ENCODE peak calls at places on chromosome 22, in four cellular contexts. J, C, Z and L are unnamed samples.

GRCh38 chr22:38338772-38339379 is 21.6 kb upstream of the CSNK1E start:
- DNase-seq in J (no peak), C (no peak), Z (no peak), L (no peak)

GRCh38 chr22:22452211-22452610 is 56.3 kb downstream of the ZNF280B start:
- DNase-seq in J (no peak), C (no peak), Z (no peak), L (no peak)

GRCh38 chr22:44311855-44312170 is 938 bp downstream of the SHISAL1 start:
- DNase-seq in J (peak; percentile 83), C (peak; percentile 73), Z (no peak), L (no peak)

GRCh38 chr22:46362221-46362933 is 26.9 kb downstream of the TRMU start:
- DNase-seq in J (no peak), C (peak; percentile 6), Z (no peak), L (no peak)

GRCh38 chr22:19942886-19943664 is 1.5 kb upstream of the TXNRD2 start:
- DNase-seq in J (peak; percentile 95), C (peak; percentile 94), Z (no peak), L (no peak)

GRCh38 chr22:22380098-22381030 is 128.2 kb downstream of the ZNF280B start:
- DNase-seq in J (peak; percentile 7), C (no peak), Z (no peak), L (no peak)

GRCh38 chr22:45515678-45516077 is 13.0 kb downstream of the FBLN1 start:
- DNase-seq in J (peak; percentile 60), C (no peak), Z (no peak), L (no peak)

GRCh38 chr22:31646186-31647019 is 15.6 kb downstream of the PISD start:
- DNase-seq in J (peak; percentile 95), C (peak; percentile 100), Z (no peak), L (peak; percentile 93)

GRCh38 chr22:45877651-45878050 is 99.3 kb downstream of the WNT7B start:
- DNase-seq in J (no peak), C (no peak), Z (no peak), L (no peak)

GRCh38 chr22:48941903-48942625 is 885.6 kb downstream of the BRD1 start:
- DNase-seq in J (no peak), C (no peak), Z (no peak), L (no peak)

GRCh38 chr22:24543068-24543675 is 11.8 kb downstream of the GUCD1 start:
- DNase-seq in J (no peak), C (no peak), Z (no peak), L (no peak)

GRCh38 chr22:49972163-49973017 is 11.8 kb downstream of the PIM3 start:
- DNase-seq in J (no peak), C (no peak), Z (no peak), L (no peak)

GRCh38 chr22:44702479-44703219 is 645 bp downstream of the PRR5 start:
- DNase-seq in J (peak; percentile 57), C (peak; percentile 54), Z (no peak), L (no peak)

GRCh38 chr22:21022507-21022906 is 7.5 kb downstream of the P2RX6 start:
- DNase-seq in J (no peak), C (no peak), Z (no peak), L (no peak)

GRCh38 chr22:19644314-19645223 is 69.7 kb upstream of the SEPTIN5 start:
- DNase-seq in J (no peak), C (no peak), Z (no peak), L (no peak)

GRCh38 chr22:46351767-46352166 is 16.3 kb downstream of the TRMU start:
- DNase-seq in J (no peak), C (no peak), Z (no peak), L (no peak)

GRCh38 chr22:20469110-20469855 is 26.3 kb downstream of the KLHL22 start:
- DNase-seq in J (no peak), C (no peak), Z (no peak), L (no peak)

GRCh38 chr22:19965771-19966709 is 24.4 kb upstream of the TXNRD2 start:
- DNase-seq in J (peak; percentile 31), C (no peak), Z (no peak), L (no peak)

GRCh38 chr22:50304528-50305392 is 2.7 kb downstream of the PLXNB2 start:
- DNase-seq in J (peak; percentile 69), C (no peak), Z (no peak), L (no peak)

GRCh38 chr22:23221351-23221804 is 41.1 kb downstream of the BCR start:
- DNase-seq in J (no peak), C (no peak), Z (no peak), L (no peak)

GRCh38 chr22:46803031-46803880 is 40.8 kb downstream of the TBC1D22A start:
- DNase-seq in J (peak; percentile 20), C (no peak), Z (peak; percentile 78), L (no peak)

GRCh38 chr22:33579448-33580093 is 340.7 kb downstream of the LARGE1 start:
- DNase-seq in J (peak; percentile 58), C (peak; percentile 38), Z (no peak), L (no peak)

GRCh38 chr22:21760640-21761039 is 25.0 kb upstream of the YPEL1 start:
- DNase-seq in J (peak; percentile 46), C (peak; percentile 98), Z (no peak), L (no peak)

GRCh38 chr22:23113067-23113846 is 28.5 kb downstream of the RSPH14 start:
- DNase-seq in J (no peak), C (peak; percentile 54), Z (no peak), L (no peak)

GRCh38 chr22:19997561-19998231 is 18.9 kb downstream of the ARVCF start:
- DNase-seq in J (no peak), C (no peak), Z (no peak), L (no peak)

GRCh38 chr22:19241593-19241906 is 50.0 kb downstream of the CLTCL1 start:
- DNase-seq in J (no peak), C (no peak), Z (no peak), L (no peak)

GRCh38 chr22:20128902-20129746 is 2.5 kb upstream of the ZDHHC8 start:
- DNase-seq in J (peak; percentile 62), C (peak; percentile 23), Z (peak; percentile 45), L (no peak)

GRCh38 chr22:46380581-46380980 is 45.1 kb downstream of the TRMU start:
- DNase-seq in J (no peak), C (no peak), Z (no peak), L (no peak)

GRCh38 chr22:46750861-46751260 is 11.6 kb upstream of the TBC1D22A start:
- DNase-seq in J (no peak), C (no peak), Z (no peak), L (no peak)

GRCh38 chr22:49366437-49366836 is 461.2 kb downstream of the BRD1 start:
- DNase-seq in J (no peak), C (no peak), Z (no peak), L (no peak)

GRCh38 chr22:30893434-30894370 is 74.9 kb downstream of the MORC2 start:
- DNase-seq in J (no peak), C (no peak), Z (peak; percentile 6), L (no peak)

GRCh38 chr22:21450320-21450831 is 16.8 kb upstream of the TMEM191C start:
- DNase-seq in J (no peak), C (no peak), Z (no peak), L (no peak)

GRCh38 chr22:20979243-20979809 is 2.8 kb upstream of the LZTR1 start:
- DNase-seq in J (peak; percentile 74), C (peak; percentile 67), Z (peak; percentile 44), L (peak; percentile 49)

GRCh38 chr22:48431536-48432315 is 1395.9 kb downstream of the BRD1 start:
- DNase-seq in J (no peak), C (no peak), Z (no peak), L (no peak)

GRCh38 chr22:38572065-38572464 is 2.1 kb upstream of the DMC1 start:
- DNase-seq in J (peak; percentile 80), C (peak; percentile 62), Z (peak; percentile 28), L (no peak)

GRCh38 chr22:23240639-23241389 is 60.5 kb downstream of the BCR start:
- DNase-seq in J (peak; percentile 24), C (no peak), Z (no peak), L (no peak)

GRCh38 chr22:17883356-17883755 is 109.1 kb upstream of the BID start:
- DNase-seq in J (no peak), C (no peak), Z (no peak), L (no peak)
- H3K27ac ChIP-seq in J (no peak overlapping the region), C (no peak overlapping the region), Z (no peak overlapping the region), L (peak overlapping the region; percentile 52)

GRCh38 chr22:27298387-27299141 is 503.0 kb downstream of the MN1 start:
- DNase-seq in J (no peak), C (no peak), Z (no peak), L (no peak)
- H3K27ac ChIP-seq in J (no peak overlapping the region), C (no peak overlapping the region), Z (no peak overlapping the region), L (no peak overlapping the region)

DNA sequence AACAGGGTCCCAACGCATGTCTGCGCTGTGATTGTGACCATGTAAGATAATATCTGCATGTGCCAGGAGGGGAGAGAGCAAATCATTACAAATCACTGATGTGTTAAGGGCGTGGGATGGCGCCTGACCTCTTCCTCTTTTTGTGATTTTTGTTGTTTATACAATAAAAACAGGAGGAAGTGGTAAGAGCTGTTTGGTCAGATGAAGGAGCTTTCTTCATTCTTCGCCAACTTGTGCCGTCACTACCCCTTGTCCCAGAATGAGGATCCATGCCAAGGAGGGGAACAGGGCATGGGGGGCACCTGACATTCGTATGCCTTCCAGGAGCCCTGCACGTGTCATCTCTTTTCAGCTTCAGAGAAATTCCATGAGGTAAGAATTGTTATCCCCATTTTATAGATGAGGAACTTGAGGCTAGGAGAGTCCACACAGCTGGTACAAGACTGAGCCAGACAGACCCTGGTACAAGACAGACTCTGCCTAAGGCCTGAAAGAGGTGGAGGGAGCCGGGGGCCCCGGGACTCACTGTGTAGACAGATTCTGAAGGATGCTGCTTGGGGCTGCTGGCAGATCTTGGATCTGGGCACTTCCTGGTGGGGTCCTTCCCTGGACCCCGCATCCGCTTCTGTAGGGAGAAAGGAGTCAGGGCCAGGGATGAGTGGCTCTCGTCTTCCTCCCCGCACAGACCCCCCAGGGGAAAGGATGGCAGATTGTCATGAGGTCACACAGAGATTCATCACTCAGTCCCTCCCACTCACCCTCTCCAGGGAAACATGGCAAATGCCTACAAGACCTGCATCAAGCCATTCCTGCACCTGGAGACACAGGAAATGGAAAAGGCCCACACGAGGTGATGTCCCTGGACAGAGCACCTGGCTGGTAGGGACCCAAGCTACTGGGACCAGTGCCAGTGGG is 34.6 kb downstream of the NFAM1 start:
- DNase-seq in J (no peak), C (no peak), Z (no peak), L (no peak)
- H3K27ac ChIP-seq in J (no peak overlapping the region), C (no peak overlapping the region), Z (no peak overlapping the region), L (no peak overlapping the region)

GRCh38 chr22:36833073-36833472 is 16.2 kb upstream of the PVALB start:
- DNase-seq in J (no peak), C (no peak), Z (no peak), L (no peak)
- H3K27ac ChIP-seq in J (no peak overlapping the region), C (no peak overlapping the region), Z (no peak overlapping the region), L (no peak overlapping the region)

DNA sequence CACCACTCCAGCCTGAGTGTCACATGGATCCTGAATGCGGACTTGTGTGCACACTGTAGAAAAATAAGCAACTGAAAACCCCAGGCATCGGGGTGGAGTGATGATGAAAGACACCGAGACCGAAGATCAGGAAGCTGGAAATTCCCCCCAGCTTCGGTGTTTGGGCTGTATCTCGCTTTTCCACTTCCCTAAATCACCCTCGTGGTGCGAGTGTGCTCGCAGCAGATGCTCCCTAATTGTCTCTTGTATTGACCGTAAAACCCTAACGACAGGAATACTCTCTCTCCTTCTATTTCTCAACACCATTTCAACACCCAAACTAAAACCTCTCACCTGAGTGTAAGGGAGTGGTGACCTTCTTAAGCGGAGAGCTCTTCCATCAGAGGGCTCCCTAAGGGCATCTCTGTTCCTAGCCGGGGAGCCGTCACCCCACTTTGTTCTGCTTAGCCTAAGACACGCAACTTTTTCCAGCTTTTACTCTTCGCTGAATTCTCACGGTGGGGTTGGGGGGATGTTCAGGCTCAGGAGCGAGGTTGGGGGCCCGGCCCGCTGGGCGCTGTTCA is 637 bp upstream of the GRK3 start:
- DNase-seq in J (no peak), C (peak; percentile 6), Z (no peak), L (no peak)
- H3K27ac ChIP-seq in J (no peak overlapping the region), C (no peak overlapping the region), Z (peak overlapping the region; percentile 55), L (peak overlapping the region; percentile 45)